ENCODE peak calls at places on chromosomes 16 and 17, in ten cellular contexts. One of them, this sample, is unnamed.

GRCh38 chr17:46758614-46759013 is 59.9 kb downstream of the WNT3 start:
- DNase-seq in SK-N-SH: no peak
- DNase-seq in A549: peak
- DNase-seq in tibial nerve: no peak
- DNase-seq in ovary: no peak
- DNase-seq in K562: no peak
- DNase-seq in transverse colon: no peak
- DNase-seq in esophagus muscularis mucosa: no peak
- DNase-seq in stomach: no peak
- DNase-seq in sigmoid colon: no peak
- DNase-seq in this sample: no peak

GRCh38 chr17:83109793-83110645 is 30.6 kb downstream of the METRNL start:
- DNase-seq in ovary: peak
- DNase-seq in SK-N-SH: peak
- DNase-seq in A549: peak
- DNase-seq in sigmoid colon: peak
- DNase-seq in transverse colon: peak
- DNase-seq in esophagus muscularis mucosa: peak
- DNase-seq in K562: no peak
- DNase-seq in tibial nerve: peak
- DNase-seq in stomach: peak
- DNase-seq in this sample: peak

GRCh38 chr16:48511716-48512115 is 98.3 kb downstream of the N4BP1 start:
- DNase-seq in transverse colon: no peak
- DNase-seq in stomach: no peak
- DNase-seq in sigmoid colon: peak
- DNase-seq in esophagus muscularis mucosa: no peak
- DNase-seq in tibial nerve: no peak
- DNase-seq in A549: no peak
- DNase-seq in K562: no peak
- DNase-seq in ovary: no peak
- DNase-seq in SK-N-SH: no peak
- DNase-seq in this sample: no peak

GRCh38 chr16:65744401-65744800 is 622.1 kb upstream of the CDH5 start:
- DNase-seq in K562: no peak
- DNase-seq in transverse colon: no peak
- DNase-seq in esophagus muscularis mucosa: no peak
- DNase-seq in sigmoid colon: no peak
- DNase-seq in stomach: no peak
- DNase-seq in ovary: no peak
- DNase-seq in tibial nerve: no peak
- DNase-seq in SK-N-SH: no peak
- DNase-seq in A549: no peak
- DNase-seq in this sample: no peak

GRCh38 chr17:12680407-12680897 is 14.8 kb downstream of the MYOCD start:
- DNase-seq in SK-N-SH: no peak
- DNase-seq in tibial nerve: no peak
- DNase-seq in sigmoid colon: peak
- DNase-seq in A549: no peak
- DNase-seq in ovary: no peak
- DNase-seq in esophagus muscularis mucosa: no peak
- DNase-seq in transverse colon: peak
- DNase-seq in K562: no peak
- DNase-seq in stomach: no peak
- DNase-seq in this sample: peak

GRCh38 chr16:85978291-85978775 is 79.4 kb downstream of the IRF8 start:
- DNase-seq in SK-N-SH: no peak
- DNase-seq in K562: no peak
- DNase-seq in stomach: no peak
- DNase-seq in tibial nerve: no peak
- DNase-seq in A549: no peak
- DNase-seq in sigmoid colon: no peak
- DNase-seq in esophagus muscularis mucosa: no peak
- DNase-seq in ovary: no peak
- DNase-seq in transverse colon: no peak
- DNase-seq in this sample: peak

GRCh38 chr16:56371383-56371937 is 53.9 kb downstream of the AMFR start:
- DNase-seq in A549: no peak
- DNase-seq in SK-N-SH: no peak
- DNase-seq in sigmoid colon: no peak
- DNase-seq in stomach: no peak
- DNase-seq in tibial nerve: no peak
- DNase-seq in transverse colon: no peak
- DNase-seq in esophagus muscularis mucosa: peak
- DNase-seq in K562: no peak
- DNase-seq in ovary: no peak
- DNase-seq in this sample: no peak

GRCh38 chr16:8694795-8695194 is 20.4 kb downstream of the ABAT start:
- DNase-seq in K562: no peak
- DNase-seq in sigmoid colon: no peak
- DNase-seq in ovary: no peak
- DNase-seq in tibial nerve: no peak
- DNase-seq in SK-N-SH: no peak
- DNase-seq in esophagus muscularis mucosa: no peak
- DNase-seq in stomach: no peak
- DNase-seq in A549: no peak
- DNase-seq in transverse colon: no peak
- DNase-seq in this sample: no peak

DNA sequence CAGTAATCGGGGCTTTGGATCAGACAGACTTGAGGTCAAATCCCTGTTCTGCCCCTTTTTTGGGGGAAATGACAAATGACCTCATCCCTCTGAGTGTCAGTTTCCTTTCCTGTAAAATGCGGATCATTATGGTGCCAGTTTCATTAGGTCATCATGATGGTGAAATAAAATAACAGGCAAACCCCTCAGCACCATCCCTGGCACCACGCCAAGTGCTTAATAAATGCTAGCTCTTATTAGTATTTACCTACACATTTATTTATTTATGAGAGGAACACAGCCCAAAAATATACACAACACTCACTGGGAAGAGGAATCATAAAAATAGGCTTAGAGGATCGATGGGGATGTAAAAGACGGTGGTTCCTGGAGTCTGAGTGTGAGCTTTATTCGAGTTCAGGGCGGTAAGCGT is 28.7 kb upstream of the GPRC5B start:
- DNase-seq in SK-N-SH: no peak
- DNase-seq in ovary: no peak
- DNase-seq in sigmoid colon: no peak
- DNase-seq in A549: no peak
- DNase-seq in tibial nerve: no peak
- DNase-seq in transverse colon: no peak
- DNase-seq in K562: no peak
- DNase-seq in esophagus muscularis mucosa: no peak
- DNase-seq in stomach: no peak
- DNase-seq in this sample: no peak
- TF ChIP-seq EP300 in SK-N-SH: no peak
- TF ChIP-seq EP300 in ovary: no peak
- TF ChIP-seq EP300 in sigmoid colon: no peak
- TF ChIP-seq EP300 in A549: no peak
- TF ChIP-seq EP300 in tibial nerve: no peak
- TF ChIP-seq EP300 in transverse colon: no peak
- TF ChIP-seq EP300 in K562: no peak
- TF ChIP-seq EP300 in esophagus muscularis mucosa: no peak
- TF ChIP-seq EP300 in stomach: no peak
- TF ChIP-seq EP300 in this sample: no peak

DNA sequence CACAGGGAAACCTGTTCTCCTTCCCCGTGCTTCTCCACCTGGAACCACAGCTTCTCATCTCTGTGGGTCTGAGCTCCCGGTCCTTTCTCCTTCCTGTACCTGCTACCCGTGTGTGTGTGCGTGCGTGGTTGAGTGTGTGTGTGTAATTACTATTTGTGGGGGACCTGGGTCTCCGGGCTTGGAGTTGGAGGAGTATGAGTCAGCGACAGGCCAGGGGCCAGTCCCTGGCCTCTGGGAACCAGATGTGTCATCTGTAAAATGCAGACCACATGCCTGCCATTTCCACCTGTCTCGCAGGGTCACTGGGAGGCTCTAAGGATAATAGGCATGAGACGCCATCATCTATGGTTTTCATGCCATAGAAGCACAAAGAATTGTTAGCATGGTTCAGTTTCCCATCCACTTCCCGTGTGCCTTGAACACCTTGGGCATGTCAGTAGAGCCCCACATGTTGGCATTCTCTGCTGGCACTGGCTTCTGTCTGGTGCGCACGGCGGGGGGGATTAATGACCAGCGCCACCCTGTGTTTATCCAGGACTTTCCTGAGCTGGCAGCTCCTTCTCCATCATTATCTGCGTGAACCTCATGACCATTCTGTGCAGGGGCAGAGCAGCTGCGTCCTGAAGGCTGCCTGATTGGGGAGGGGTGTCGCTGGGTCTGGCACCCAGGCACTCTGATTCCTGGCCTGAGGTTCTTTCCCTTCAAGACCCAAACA is 1.5 kb downstream of the ZNF205 start:
- DNase-seq in stomach: no peak
- DNase-seq in transverse colon: no peak
- DNase-seq in A549: peak
- DNase-seq in tibial nerve: no peak
- DNase-seq in esophagus muscularis mucosa: no peak
- DNase-seq in K562: peak
- DNase-seq in sigmoid colon: no peak
- DNase-seq in SK-N-SH: peak
- DNase-seq in ovary: no peak
- DNase-seq in this sample: no peak
- TF ChIP-seq EP300 in stomach: no peak
- TF ChIP-seq EP300 in transverse colon: no peak
- TF ChIP-seq EP300 in A549: no peak
- TF ChIP-seq EP300 in tibial nerve: no peak
- TF ChIP-seq EP300 in esophagus muscularis mucosa: no peak
- TF ChIP-seq EP300 in K562: no peak
- TF ChIP-seq EP300 in sigmoid colon: no peak
- TF ChIP-seq EP300 in SK-N-SH: no peak
- TF ChIP-seq EP300 in ovary: no peak
- TF ChIP-seq EP300 in this sample: no peak

DNA sequence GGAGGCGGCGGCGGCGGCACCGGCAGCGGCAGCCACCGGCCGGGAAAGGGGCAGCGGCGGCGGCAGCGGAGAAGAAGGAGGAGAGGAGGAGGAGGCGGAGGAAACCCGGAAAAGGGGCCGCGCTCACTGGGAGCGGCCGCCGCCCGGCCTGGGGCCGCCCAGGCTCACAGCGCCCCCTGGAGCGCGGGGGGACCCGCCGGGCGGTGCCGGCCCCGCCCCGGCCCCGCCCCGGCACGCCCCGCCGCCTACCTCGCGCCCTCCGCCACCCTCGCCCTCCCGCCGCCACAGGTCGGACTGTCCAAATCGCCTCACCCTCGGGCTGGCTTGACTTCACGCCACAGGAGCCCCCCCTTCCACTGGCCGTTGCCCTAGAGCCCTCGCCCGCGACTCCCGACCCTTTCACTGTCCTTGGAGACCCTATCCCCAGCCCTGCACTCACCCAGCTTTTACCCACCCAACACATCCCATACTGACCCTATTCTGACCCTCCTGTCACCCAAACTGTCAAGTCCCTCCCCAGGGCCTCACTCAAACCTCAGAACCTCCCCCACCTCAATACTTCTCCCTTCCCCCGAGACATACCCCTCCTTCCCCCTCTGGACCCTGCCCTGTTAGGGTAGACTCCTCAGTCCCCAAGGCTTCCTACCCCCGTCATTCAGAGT is at the start of gene CSNK2A2:
- DNase-seq in transverse colon: peak
- DNase-seq in SK-N-SH: peak
- DNase-seq in tibial nerve: no peak
- DNase-seq in K562: peak
- DNase-seq in stomach: peak
- DNase-seq in esophagus muscularis mucosa: no peak
- DNase-seq in sigmoid colon: peak
- DNase-seq in ovary: peak
- DNase-seq in A549: peak
- DNase-seq in this sample: peak
- TF ChIP-seq EP300 in transverse colon: no peak
- TF ChIP-seq EP300 in SK-N-SH: no peak
- TF ChIP-seq EP300 in tibial nerve: no peak
- TF ChIP-seq EP300 in K562: no peak
- TF ChIP-seq EP300 in stomach: no peak
- TF ChIP-seq EP300 in esophagus muscularis mucosa: no peak
- TF ChIP-seq EP300 in sigmoid colon: no peak
- TF ChIP-seq EP300 in ovary: no peak
- TF ChIP-seq EP300 in A549: no peak
- TF ChIP-seq EP300 in this sample: no peak

GRCh38 chr16:3259829-3260228 is 3.4 kb upstream of the MEFV start:
- DNase-seq in SK-N-SH: no peak
- DNase-seq in stomach: no peak
- DNase-seq in K562: no peak
- DNase-seq in transverse colon: no peak
- DNase-seq in tibial nerve: no peak
- DNase-seq in esophagus muscularis mucosa: no peak
- DNase-seq in A549: no peak
- DNase-seq in sigmoid colon: no peak
- DNase-seq in ovary: no peak
- DNase-seq in this sample: peak

GRCh38 chr16:3259097-3259496 is 2.7 kb upstream of the MEFV start:
- DNase-seq in K562: no peak
- DNase-seq in transverse colon: peak
- DNase-seq in A549: no peak
- DNase-seq in SK-N-SH: no peak
- DNase-seq in sigmoid colon: peak
- DNase-seq in ovary: no peak
- DNase-seq in esophagus muscularis mucosa: no peak
- DNase-seq in stomach: peak
- DNase-seq in tibial nerve: no peak
- DNase-seq in this sample: peak

GRCh38 chr16:3254309-3254708 is 2.1 kb downstream of the MEFV start:
- DNase-seq in stomach: no peak
- DNase-seq in K562: no peak
- DNase-seq in sigmoid colon: no peak
- DNase-seq in SK-N-SH: peak
- DNase-seq in transverse colon: no peak
- DNase-seq in esophagus muscularis mucosa: no peak
- DNase-seq in ovary: no peak
- DNase-seq in A549: no peak
- DNase-seq in tibial nerve: no peak
- DNase-seq in this sample: no peak

GRCh38 chr16:3256146-3256875 is at the start of gene MEFV:
- DNase-seq in stomach: no peak
- DNase-seq in sigmoid colon: no peak
- DNase-seq in tibial nerve: no peak
- DNase-seq in K562: no peak
- DNase-seq in esophagus muscularis mucosa: no peak
- DNase-seq in ovary: no peak
- DNase-seq in SK-N-SH: no peak
- DNase-seq in transverse colon: peak
- DNase-seq in A549: no peak
- DNase-seq in this sample: peak

DNA sequence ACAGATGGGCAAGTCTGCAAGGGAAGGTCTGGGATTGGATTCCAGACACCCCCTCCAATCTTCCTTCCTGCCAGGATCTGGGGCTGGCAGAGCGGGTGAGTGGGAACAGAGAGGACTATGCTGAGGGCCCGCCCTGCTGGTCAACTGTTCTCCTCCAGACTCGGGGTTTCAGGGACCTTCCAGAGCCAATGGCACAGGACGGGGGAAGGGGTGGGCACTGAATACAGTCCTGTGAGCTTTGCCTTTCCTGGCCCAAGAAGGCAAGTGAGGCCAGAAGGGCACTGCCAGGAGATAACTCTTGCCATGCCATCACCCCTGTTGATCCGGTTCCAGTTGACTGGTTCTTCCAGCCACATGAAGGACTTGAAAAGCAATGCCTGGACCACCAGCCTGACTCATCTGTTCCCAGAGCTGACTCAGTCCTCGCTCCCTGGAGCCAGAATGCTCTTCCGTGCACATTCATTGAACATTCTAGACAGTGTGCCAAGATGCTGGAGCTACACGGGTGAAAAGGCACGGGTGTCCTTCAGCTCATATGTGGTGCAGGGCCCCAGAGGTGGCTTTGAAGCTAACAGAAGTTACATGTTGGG is 538 bp upstream of the MEFV start:
- DNase-seq in stomach: no peak
- DNase-seq in transverse colon: no peak
- DNase-seq in sigmoid colon: no peak
- DNase-seq in ovary: no peak
- DNase-seq in esophagus muscularis mucosa: no peak
- DNase-seq in tibial nerve: no peak
- DNase-seq in SK-N-SH: no peak
- DNase-seq in A549: no peak
- DNase-seq in K562: no peak
- DNase-seq in this sample: no peak
- TF ChIP-seq EP300 in stomach: no peak
- TF ChIP-seq EP300 in transverse colon: no peak
- TF ChIP-seq EP300 in sigmoid colon: no peak
- TF ChIP-seq EP300 in ovary: no peak
- TF ChIP-seq EP300 in esophagus muscularis mucosa: no peak
- TF ChIP-seq EP300 in tibial nerve: no peak
- TF ChIP-seq EP300 in SK-N-SH: no peak
- TF ChIP-seq EP300 in A549: no peak
- TF ChIP-seq EP300 in K562: no peak
- TF ChIP-seq EP300 in this sample: no peak

This sample was measured in upper lobe of left lung.